ENCODE peak calls at places on chromosomes 4 and X, in six cellular contexts. N is heart left ventricle, H is IMR-90, I is hepatocyte, U is left lung, S is tibial artery. L is an unnamed sample.

GRCh38 chr4:139266583-139267257 is 13.3 kb downstream of the MGARP start:
- DNase-seq in U (peak; percentile 79), N (peak; percentile 80), H (peak; percentile 86), S (peak; percentile 70), I (peak; percentile 79), L (peak; percentile 71)

GRCh38 chr4:100290585-100290984 is 100.3 kb upstream of the DDIT4L start:
- DNase-seq in U (no peak), H (peak; percentile 74), N (no peak), S (no peak), I (no peak), L (no peak)

GRCh38 chr4:115154826-115155225 is 41.4 kb upstream of the NDST4 start:
- DNase-seq in N (no peak), I (no peak), U (no peak), H (no peak), S (no peak), L (no peak)

GRCh38 chr4:63757919-63758318 is 651.3 kb downstream of the TECRL start:
- DNase-seq in N (no peak), S (no peak), H (no peak), I (no peak), U (no peak), L (no peak)

GRCh38 chr4:153594208-153594607 is 89.9 kb upstream of the TLR2 start:
- DNase-seq in H (peak; percentile 41), S (no peak), U (no peak), I (peak; percentile 25), N (peak; percentile 33), L (peak; percentile 46)

GRCh38 chr4:86928400-86929255 is 6.2 kb upstream of the AFF1 start:
- DNase-seq in H (no peak), I (no peak), U (no peak), S (no peak), N (no peak), L (no peak)

GRCh38 chr4:31461425-31461824 is 741.3 kb downstream of the PCDH7 start:
- DNase-seq in U (no peak), I (no peak), N (no peak), H (no peak), S (no peak), L (no peak)

GRCh38 chr4:7769936-7770674 is 169.6 kb downstream of the AFAP1 start:
- DNase-seq in N (peak; percentile 23), U (no peak), I (peak; percentile 35), H (peak; percentile 25), S (peak; percentile 64), L (peak; percentile 42)

GRCh38 chr4:122583906-122584305 is 37.0 kb downstream of the IL21 start:
- DNase-seq in I (peak; percentile 11), U (no peak), H (peak; percentile 21), N (no peak), S (no peak), L (peak; percentile 65)

GRCh38 chr4:8284391-8284790 is 14.8 kb downstream of the HTRA3 start:
- DNase-seq in H (no peak), I (no peak), N (peak; percentile 17), U (no peak), S (no peak), L (no peak)

GRCh38 chrX:115589419-115589818 is 28.4 kb downstream of the PLS3 start:
- DNase-seq in S (no peak), H (no peak), U (no peak), N (no peak), I (peak; percentile 16), L (no peak)

GRCh38 chr4:189053621-189054020 is 887.1 kb upstream of the FRG1 start:
- DNase-seq in N (no peak), I (no peak), S (no peak), H (no peak), U (no peak), L (no peak)

GRCh38 chrX:7283741-7284140 is 135.8 kb upstream of the PUDP start:
- DNase-seq in H (no peak), S (no peak), U (no peak), N (no peak), I (no peak), L (no peak)

DNA sequence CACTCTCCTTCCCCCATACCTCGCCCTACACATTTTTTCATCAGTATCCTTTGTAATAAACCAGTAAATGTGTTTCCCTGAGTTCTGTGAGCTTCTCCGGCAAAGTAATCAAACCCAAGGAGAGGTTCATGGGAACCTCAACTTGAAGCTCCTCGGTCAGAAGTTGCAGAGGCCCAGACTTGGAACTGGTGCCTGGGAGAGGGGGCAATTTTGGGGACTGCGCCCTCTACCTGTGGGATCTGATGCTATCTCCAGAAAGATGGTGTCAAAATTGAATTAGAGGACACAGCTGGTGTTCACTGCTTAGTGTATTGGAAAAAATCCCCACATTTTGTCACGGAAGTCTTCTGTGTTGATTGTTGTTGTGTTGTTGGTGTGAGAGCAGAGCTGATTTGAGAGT is 70.6 kb downstream of the ATP11C start:
- DNase-seq in I (no peak), N (no peak), H (no peak), S (no peak), U (no peak), L (no peak)
- TF ChIP-seq CTCF in I (no peak), N (no peak), H (no peak), S (no peak), U (no peak), L (no peak)

GRCh38 chr4:85772470-85772869 is 297.5 kb downstream of the ARHGAP24 start:
- DNase-seq in I (no peak), U (no peak), H (no peak), N (no peak), S (no peak), L (no peak)
- H3K4me1 ChIP-seq in I (peaks cover 4% of the 10 kb centered on the region), U (peaks cover 4% of the 10 kb centered on the region), H (peaks cover 7% of the 10 kb centered on the region), N (no peaks in the 10 kb centered on the region), S (no peaks in the 10 kb centered on the region), L (peaks cover 12% of the 10 kb centered on the region)

DNA sequence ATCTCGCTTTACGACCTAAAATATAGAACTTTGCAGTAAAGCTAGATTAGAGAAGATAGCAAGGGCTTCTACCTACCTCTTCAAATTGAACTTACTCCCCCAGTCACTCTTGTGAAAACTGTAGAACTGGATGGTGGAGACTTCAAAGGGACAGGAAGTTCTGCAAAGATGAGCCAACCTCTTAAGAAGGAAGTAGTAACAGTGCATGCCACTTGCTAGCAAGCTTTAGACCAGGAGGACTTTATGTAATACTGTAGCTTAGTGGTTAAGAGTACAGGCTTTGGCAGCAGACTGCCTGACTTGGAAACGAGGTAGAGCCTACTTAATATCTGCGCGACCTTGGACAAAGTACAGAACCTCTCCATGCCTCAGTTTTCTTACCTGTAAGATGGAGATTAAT is 27.5 kb upstream of the VBP1 start:
- DNase-seq in I (no peak), U (no peak), N (no peak), H (no peak), S (no peak), L (no peak)
- H3K4me3 ChIP-seq in I (no peak overlapping the region), U (no peak overlapping the region), N (no peak overlapping the region), H (no peak overlapping the region), S (no peak overlapping the region), L (no peak overlapping the region)

DNA sequence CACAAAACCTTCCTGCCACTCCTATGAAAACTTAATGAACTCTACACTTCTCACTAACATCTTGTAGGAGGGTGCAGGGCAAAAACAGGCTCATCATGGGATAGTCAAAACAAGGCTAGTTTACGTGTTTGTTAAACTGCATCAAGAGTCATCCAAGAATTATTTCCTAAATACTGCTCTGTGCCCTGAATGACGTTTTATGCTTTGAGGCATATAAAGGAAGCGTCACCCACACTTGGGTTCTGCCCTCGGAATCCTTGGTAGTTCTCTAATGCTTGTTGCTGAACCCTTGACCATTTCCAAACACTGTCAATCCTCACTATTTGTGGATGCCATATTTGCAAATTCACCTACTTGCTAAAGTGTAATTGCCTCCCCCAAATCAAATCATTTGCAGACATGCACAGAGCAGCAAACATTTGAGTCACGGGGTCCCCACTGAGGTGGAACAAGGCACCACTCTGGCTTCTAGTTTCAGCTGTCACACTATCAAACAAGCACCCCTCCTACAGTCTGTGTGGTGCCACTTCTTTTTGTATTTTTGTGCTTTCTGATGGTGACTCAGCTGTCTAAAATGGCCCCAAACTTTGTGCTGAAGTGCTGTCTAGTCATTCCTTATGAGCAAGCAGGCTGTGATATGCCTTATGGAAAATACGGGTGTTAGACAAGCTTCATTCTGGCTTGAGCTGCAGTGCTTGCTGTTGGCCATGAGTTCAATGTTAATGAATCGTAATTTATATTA is 15.5 kb downstream of the IGFBP7 start:
- DNase-seq in U (no peak), S (no peak), I (no peak), N (no peak), H (peak; percentile 74), L (no peak)
- TF ChIP-seq CTCF in U (no peak), S (peak; percentile 9), I (no peak), N (no peak), H (peak; percentile 17), L (no peak)

GRCh38 chr4:77800077-77800476 is 19.1 kb downstream of the CNOT6L start:
- DNase-seq in S (no peak), U (no peak), H (no peak), I (no peak), N (no peak), L (no peak)

GRCh38 chr4:77802406-77802805 is 16.8 kb downstream of the CNOT6L start:
- DNase-seq in U (no peak), S (no peak), N (no peak), I (no peak), H (no peak), L (no peak)

GRCh38 chr4:77798385-77798784 is 20.8 kb downstream of the CNOT6L start:
- DNase-seq in H (no peak), U (no peak), S (no peak), I (no peak), N (no peak), L (no peak)

GRCh38 chr4:77801260-77801608 is 17.9 kb downstream of the CNOT6L start:
- DNase-seq in I (no peak), U (no peak), S (no peak), N (no peak), H (no peak), L (no peak)

DNA sequence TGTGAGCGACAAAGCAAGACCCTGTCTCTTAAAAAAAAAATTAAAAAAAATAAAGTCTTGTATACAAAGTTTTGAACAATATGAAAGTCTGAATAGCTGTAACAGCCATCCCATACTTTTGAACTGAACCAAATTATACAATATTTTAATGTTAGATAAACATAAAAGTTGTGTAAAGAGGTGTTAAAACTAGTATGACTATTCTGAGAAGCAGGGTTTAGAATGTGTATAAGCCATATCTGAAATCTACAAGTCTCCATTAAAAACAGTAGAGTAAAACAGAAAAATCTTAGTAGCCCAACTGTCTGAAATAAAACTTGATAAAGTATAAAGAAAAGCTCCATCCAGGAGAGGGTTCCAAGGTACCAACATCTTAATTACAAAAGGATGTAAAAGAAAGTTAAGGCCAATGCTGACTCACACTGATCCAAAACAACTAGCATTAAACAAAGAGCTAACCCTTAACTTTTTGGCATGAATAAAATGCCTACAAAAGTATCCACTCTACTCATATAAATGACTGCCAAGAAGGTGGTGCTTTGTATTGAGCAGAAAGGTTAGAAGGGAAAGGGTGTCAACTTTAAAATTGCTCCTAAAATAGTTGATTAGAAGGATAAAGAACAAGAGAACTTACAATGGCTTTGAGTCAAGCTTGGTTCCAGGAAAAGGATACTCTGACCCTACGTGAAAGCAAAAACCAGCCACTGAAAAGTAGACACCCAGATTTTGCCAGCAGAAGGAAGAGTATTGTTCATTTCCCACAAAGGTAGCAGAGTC is 18.5 kb downstream of the CNOT6L start:
- DNase-seq in I (no peak), N (no peak), H (peak; percentile 44), U (no peak), S (no peak), L (peak; percentile 30)
- H3K4me1 ChIP-seq in I (no peaks in the 10 kb centered on the region), N (peaks cover 22% of the 10 kb centered on the region), H (peaks cover 4% of the 10 kb centered on the region), U (peaks cover 47% of the 10 kb centered on the region), S (no peaks in the 10 kb centered on the region), L (peaks cover 8% of the 10 kb centered on the region)

L was measured in cardiac muscle cell.